ENCODE peak calls at places on chromosome 20, in six cellular contexts. H is A549, L is left ventricle myocardium inferior, N is heart left ventricle, Y is cardiac fibroblast, P is ovary. O is an unnamed sample.

GRCh38 chr20:54716169-54716747 is 240.9 kb downstream of the DOK5 start:
- DNase-seq in N (no peak), P (no peak), H (no peak), Y (no peak), L (no peak), O (no peak)

GRCh38 chr20:21522479-21523397 is 8.9 kb upstream of the NKX2-2 start:
- DNase-seq in H (no peak), N (no peak), P (no peak), L (no peak), Y (no peak), O (no peak)

GRCh38 chr20:40579701-40580100 is 109.3 kb downstream of the MAFB start:
- DNase-seq in H (no peak), Y (no peak), N (no peak), P (no peak), L (no peak), O (no peak)

GRCh38 chr20:40860487-40860902 is 168.1 kb upstream of the TOP1 start:
- DNase-seq in H (no peak), L (no peak), N (no peak), Y (peak; percentile 52), P (no peak), O (peak; percentile 73)

GRCh38 chr20:45097485-45098095 is 3.3 kb downstream of the KCNS1 start:
- DNase-seq in P (no peak), H (no peak), Y (peak; percentile 52), L (no peak), N (no peak), O (no peak)

GRCh38 chr20:51811040-51811351 is 8.7 kb upstream of the SALL4 start:
- DNase-seq in P (no peak), H (no peak), Y (peak; percentile 38), L (no peak), N (no peak), O (no peak)

GRCh38 chr20:47358672-47359532 is 2.4 kb upstream of the ZMYND8 start:
- DNase-seq in N (peak; percentile 83), Y (peak; percentile 97), H (peak; percentile 32), L (peak; percentile 64), P (peak; percentile 78), O (peak; percentile 84)

GRCh38 chr20:63957004-63957689 is 931 bp upstream of the UCKL1 start:
- DNase-seq in H (peak; percentile 87), P (peak; percentile 63), Y (peak; percentile 75), N (peak; percentile 67), L (peak; percentile 65), O (no peak)

GRCh38 chr20:22985212-22985611 is 49.9 kb upstream of the SSTR4 start:
- DNase-seq in P (no peak), Y (no peak), N (no peak), L (no peak), H (no peak), O (no peak)

GRCh38 chr20:54865273-54865672 is 389.9 kb downstream of the DOK5 start:
- DNase-seq in L (no peak), N (no peak), Y (no peak), P (no peak), H (no peak), O (no peak)

GRCh38 chr20:58853466-58853865 is 950 bp downstream of the GNAS start:
- DNase-seq in Y (no peak), L (no peak), H (no peak), N (no peak), P (no peak), O (no peak)

GRCh38 chr20:51500311-51500710 is 42.2 kb downstream of the NFATC2 start:
- DNase-seq in N (no peak), L (no peak), H (no peak), P (no peak), Y (no peak), O (no peak)

GRCh38 chr20:57478176-57478575 is 46.8 kb downstream of the CTCFL start:
- DNase-seq in Y (no peak), N (no peak), P (no peak), L (no peak), H (no peak), O (no peak)

GRCh38 chr20:35604444-35604750 is 11.2 kb upstream of the SPAG4 start:
- DNase-seq in Y (no peak), L (no peak), P (no peak), N (no peak), H (no peak), O (no peak)
- TF ChIP-seq CTCF in Y (peak; percentile 21), L (no peak), P (no peak), N (no peak), H (peak; percentile 37), O (peak; percentile 11)

DNA sequence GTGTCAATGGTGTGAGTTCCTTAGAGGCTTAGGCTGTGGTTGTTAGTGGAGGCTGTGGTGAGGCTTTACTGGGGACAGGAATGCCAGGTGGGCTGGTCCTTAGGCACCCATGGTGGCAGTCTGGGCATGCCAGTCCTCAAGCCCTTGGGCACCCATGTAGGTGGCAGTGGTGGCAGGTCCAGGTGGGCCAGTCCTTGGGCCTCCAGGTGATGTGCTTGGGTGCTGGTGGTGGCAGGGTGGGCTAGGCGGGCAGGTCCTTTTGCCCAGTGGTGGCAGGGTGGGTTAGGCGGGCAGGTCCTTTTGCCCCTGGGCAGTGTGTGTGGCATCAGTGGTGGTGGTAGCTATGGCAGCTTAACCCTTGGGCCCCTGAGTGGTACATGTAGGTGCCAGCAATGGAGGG is 133.8 kb downstream of the FLRT3 start:
- DNase-seq in Y (no peak), H (no peak), L (no peak), P (no peak), N (no peak), O (no peak)
- TF ChIP-seq CTCF in Y (no peak), H (no peak), L (no peak), P (no peak), N (no peak), O (no peak)

GRCh38 chr20:62393830-62394229 is 6.9 kb downstream of the RPS21 start:
- DNase-seq in N (no peak), L (no peak), P (no peak), H (no peak), Y (no peak), O (no peak)

GRCh38 chr20:62396367-62397239 is 9.7 kb downstream of the RPS21 start:
- DNase-seq in P (no peak), L (no peak), N (no peak), Y (no peak), H (no peak), O (no peak)

GRCh38 chr20:62394248-62395245 is 7.6 kb downstream of the RPS21 start:
- DNase-seq in L (no peak), P (no peak), H (no peak), Y (no peak), N (no peak), O (no peak)

GRCh38 chr20:62393266-62393665 is 6.4 kb downstream of the RPS21 start:
- DNase-seq in H (no peak), N (no peak), Y (no peak), L (no peak), P (no peak), O (no peak)

GRCh38 chr20:62395311-62396242 is 8.7 kb downstream of the RPS21 start:
- DNase-seq in Y (no peak), P (no peak), H (no peak), L (no peak), N (no peak), O (no peak)
- TF ChIP-seq CTCF in Y (no peak), P (no peak), H (peak; percentile 26), L (no peak), N (no peak), O (no peak)

GRCh38 chr20:5928063-5928462 is 22.3 kb downstream of the TRMT6 start:
- DNase-seq in P (no peak), L (no peak), Y (no peak), N (no peak), H (no peak), O (no peak)
- TF ChIP-seq CTCF in P (no peak), L (no peak), Y (no peak), N (no peak), H (no peak), O (no peak)

DNA sequence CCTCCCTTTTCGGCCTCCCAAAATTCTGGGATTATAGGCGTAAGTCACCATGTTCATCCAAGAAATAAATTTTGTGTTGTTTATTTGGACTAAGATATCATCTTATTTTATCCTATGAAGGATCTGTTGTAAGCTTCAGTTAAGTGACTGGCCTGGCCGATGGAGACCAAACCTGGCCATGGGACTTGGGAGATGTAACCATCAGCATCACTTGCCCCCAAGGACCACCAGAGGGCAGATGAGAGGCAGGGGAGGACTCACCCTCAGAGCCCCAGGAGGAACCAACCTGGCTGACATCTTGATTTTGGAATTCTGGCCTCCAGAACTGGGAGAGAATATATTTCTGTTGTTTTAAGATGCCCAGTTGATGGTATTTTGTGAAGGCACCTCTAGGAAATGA is 266.7 kb downstream of the CDH26 start:
- DNase-seq in Y (no peak), N (no peak), H (peak; percentile 22), P (no peak), L (no peak), O (no peak)
- TF ChIP-seq CTCF in Y (peak; percentile 61), N (no peak), H (no peak), P (no peak), L (peak; percentile 31), O (peak; percentile 39)

GRCh38 chr20:43658723-43659419 is 8.0 kb upstream of the MYBL2 start:
- DNase-seq in L (no peak), Y (no peak), N (no peak), P (no peak), H (no peak), O (no peak)
- TF ChIP-seq CTCF in L (no peak), Y (no peak), N (no peak), P (no peak), H (no peak), O (no peak)

GRCh38 chr20:36726168-36726567 is 19.7 kb downstream of the NDRG3 start:
- DNase-seq in N (no peak), P (no peak), H (no peak), Y (no peak), L (no peak), O (no peak)

GRCh38 chr20:36732456-36732855 is 13.4 kb downstream of the NDRG3 start:
- DNase-seq in H (no peak), L (no peak), P (no peak), Y (no peak), N (no peak), O (no peak)

DNA sequence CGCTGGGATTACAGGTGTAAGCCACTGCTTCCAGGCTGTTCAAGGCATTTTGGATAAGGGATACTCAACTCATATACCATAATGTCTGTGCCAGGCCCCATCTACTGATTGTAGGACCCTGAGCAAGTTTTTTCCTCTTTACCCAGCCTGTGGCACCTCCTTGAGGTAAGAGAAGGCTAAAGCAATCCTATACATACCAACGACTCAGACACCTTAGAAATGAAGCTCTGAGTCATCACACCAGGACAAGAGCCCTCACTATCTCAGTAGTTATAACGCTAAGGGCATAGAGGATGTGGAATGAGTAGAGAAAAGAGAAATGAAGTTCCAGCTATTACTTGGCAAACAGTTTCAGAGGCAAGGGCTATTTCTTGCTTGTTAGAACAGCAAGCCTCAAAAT is 16.9 kb downstream of the NDRG3 start:
- DNase-seq in N (no peak), L (no peak), H (no peak), P (no peak), Y (peak; percentile 8), O (no peak)
- TF ChIP-seq CTCF in N (no peak), L (no peak), H (no peak), P (no peak), Y (no peak), O (no peak)

DNA sequence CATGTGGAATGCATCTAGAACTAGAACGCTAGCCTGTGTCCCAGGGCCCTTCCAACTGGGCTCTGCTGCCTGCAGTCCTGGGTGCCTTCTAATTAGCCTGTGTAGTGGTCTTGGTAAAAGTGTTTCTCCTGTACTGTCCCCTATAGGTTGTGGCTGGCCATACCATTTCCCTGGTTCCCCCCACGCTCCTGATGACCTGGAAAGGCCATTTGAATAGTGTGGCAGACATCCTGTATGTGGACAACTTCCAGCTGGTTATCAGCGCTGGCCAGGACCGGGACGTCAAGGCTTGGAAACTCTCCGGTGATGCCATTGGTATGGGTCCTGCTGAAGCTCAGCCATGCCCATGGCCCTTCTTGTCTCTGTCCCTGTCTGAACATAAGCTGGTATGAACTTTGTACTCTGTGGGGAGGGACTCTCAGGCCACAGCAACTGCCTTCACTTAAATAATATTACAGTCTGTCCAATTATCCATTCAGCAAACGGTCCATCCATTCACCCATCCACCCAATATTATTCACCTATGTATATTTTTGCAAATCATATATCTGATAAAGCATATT is 60.7 kb downstream of the SUN5 start:
- DNase-seq in P (no peak), Y (no peak), L (no peak), H (no peak), N (no peak), O (no peak)
- TF ChIP-seq CTCF in P (no peak), Y (no peak), L (no peak), H (no peak), N (no peak), O (no peak)

O was measured in AG09319.